ENCODE peak calls at places on chromosomes 12 and 14, in six cellular contexts. E is stimulated activated CD8-positive, alpha-beta memory T cell treated with anti-CD3 and anti-CD28 coated beads, Interleukin-7, amount 100 ng/mL, for 1 hour; Z is endothelial cell of umbilical vein; W is activated CD4-positive, alpha-beta T cell treated with anti-CD3 and anti-CD28 coated beads, Interleukin-2, amount 50 U/mL, for 4 hours; A is AG08396; V is amniotic stem cell. L is an unnamed sample.

GRCh38 chr14:52663850-52664249 is 31.5 kb downstream of the ERO1A start:
- DNase-seq in E (no peak), A (no peak), V (no peak), W (no peak), Z (no peak), L (peak; percentile 42)

GRCh38 chr12:105279460-105280056 is 43.6 kb upstream of the APPL2 start:
- DNase-seq in Z (peak; percentile 53), E (peak; percentile 1), V (peak; percentile 25), A (no peak), W (peak; percentile 6), L (peak; percentile 58)

GRCh38 chr12:93577222-93577621 is 4.7 kb downstream of the SOCS2 start:
- DNase-seq in W (no peak), V (no peak), E (no peak), A (no peak), Z (no peak), L (no peak)

GRCh38 chr14:26056232-26056631 is 541.6 kb downstream of the NOVA1 start:
- DNase-seq in A (no peak), E (no peak), V (no peak), Z (no peak), W (no peak), L (peak; percentile 34)

GRCh38 chr14:92973265-92973797 is 50.4 kb downstream of the CHGA start:
- DNase-seq in W (no peak), A (peak; percentile 78), Z (peak; percentile 17), V (no peak), E (no peak), L (peak; percentile 77)

GRCh38 chr12:95201056-95201670 is 16.1 kb downstream of the FGD6 start:
- DNase-seq in V (no peak), E (no peak), W (no peak), A (no peak), Z (peak; percentile 20), L (no peak)

GRCh38 chr12:79886917-79887519 is 47.9 kb downstream of the PPP1R12A start:
- DNase-seq in A (no peak), V (no peak), W (no peak), E (no peak), Z (peak; percentile 77), L (peak; percentile 42)

GRCh38 chr12:5043589-5044419 is at the start of gene KCNA5:
- DNase-seq in A (no peak), Z (no peak), V (no peak), W (no peak), E (no peak), L (peak; percentile 79)

GRCh38 chr12:34298176-34298970 is 276.1 kb downstream of the ALG10 start:
- DNase-seq in V (no peak), A (no peak), W (no peak), E (no peak), Z (no peak), L (no peak)

GRCh38 chr14:63598821-63599220 is 42.9 kb downstream of the WDR89 start:
- DNase-seq in V (no peak), A (no peak), W (no peak), Z (no peak), E (no peak), L (no peak)

GRCh38 chr12:59657711-59658110 is 61.9 kb downstream of the SLC16A7 start:
- DNase-seq in W (no peak), E (no peak), Z (no peak), A (no peak), V (no peak), L (no peak)

GRCh38 chr12:65196762-65197567 is 27.6 kb downstream of the LEMD3 start:
- DNase-seq in Z (no peak), V (no peak), A (no peak), E (no peak), W (no peak), L (no peak)

GRCh38 chr12:4119157-4119761 is 154.3 kb upstream of the CCND2 start:
- DNase-seq in A (no peak), V (no peak), Z (no peak), E (no peak), W (peak; percentile 15), L (no peak)

GRCh38 chr14:77062261-77062660 is 33.8 kb upstream of the IRF2BPL start:
- DNase-seq in V (no peak), A (no peak), W (no peak), E (no peak), Z (no peak), L (no peak)

GRCh38 chr12:64595863-64596793 is 14.2 kb upstream of the RASSF3 start:
- DNase-seq in E (no peak), W (no peak), A (no peak), Z (no peak), V (no peak), L (no peak)

GRCh38 chr12:88854260-88854659 is 274.0 kb upstream of the KITLG start:
- DNase-seq in V (peak; percentile 56), Z (no peak), E (no peak), A (peak; percentile 68), W (no peak), L (no peak)

GRCh38 chr12:94152292-94153083 is 4.1 kb downstream of the PLXNC1 start:
- DNase-seq in E (no peak), Z (no peak), V (no peak), A (no peak), W (no peak), L (no peak)